ENCODE peak calls at places on chromosomes 1 and 21, in seven cellular contexts. One of them, this sample, is unnamed.

GRCh38 chr1:234933031-234933430 is 195.6 kb downstream of the TOMM20 start:
- DNase-seq in AG08395: no peak
- DNase-seq in T-helper 2 cell: no peak
- DNase-seq in heart left ventricle: no peak
- DNase-seq in putamen: no peak
- DNase-seq in ascending aorta: no peak
- DNase-seq in activated CD8-positive, alpha-beta memory T cell treated with anti-CD3 and anti-CD28 coated beads, Interleukin-2, amount 50 U/mL, for 48 hours: peak; percentile 51
- DNase-seq in this sample: no peak

GRCh38 chr1:30012455-30013440 is 710.6 kb downstream of the MATN1 start:
- DNase-seq in ascending aorta: no peak
- DNase-seq in heart left ventricle: no peak
- DNase-seq in AG08395: no peak
- DNase-seq in T-helper 2 cell: no peak
- DNase-seq in putamen: no peak
- DNase-seq in activated CD8-positive, alpha-beta memory T cell treated with anti-CD3 and anti-CD28 coated beads, Interleukin-2, amount 50 U/mL, for 48 hours: no peak
- DNase-seq in this sample: no peak

GRCh38 chr1:20411196-20411980 is 74.6 kb downstream of the CAMK2N1 start:
- DNase-seq in ascending aorta: no peak
- DNase-seq in AG08395: peak; percentile 98
- DNase-seq in putamen: no peak
- DNase-seq in activated CD8-positive, alpha-beta memory T cell treated with anti-CD3 and anti-CD28 coated beads, Interleukin-2, amount 50 U/mL, for 48 hours: peak; percentile 45
- DNase-seq in T-helper 2 cell: no peak
- DNase-seq in heart left ventricle: no peak
- DNase-seq in this sample: no peak

GRCh38 chr1:230823421-230823820 is 44.9 kb downstream of the C1orf198 start:
- DNase-seq in putamen: no peak
- DNase-seq in AG08395: no peak
- DNase-seq in ascending aorta: no peak
- DNase-seq in activated CD8-positive, alpha-beta memory T cell treated with anti-CD3 and anti-CD28 coated beads, Interleukin-2, amount 50 U/mL, for 48 hours: no peak
- DNase-seq in heart left ventricle: peak; percentile 68
- DNase-seq in T-helper 2 cell: no peak
- DNase-seq in this sample: peak; percentile 57

GRCh38 chr1:43586136-43586726 is 55.5 kb downstream of the PTPRF start:
- DNase-seq in ascending aorta: no peak
- DNase-seq in heart left ventricle: no peak
- DNase-seq in AG08395: no peak
- DNase-seq in T-helper 2 cell: no peak
- DNase-seq in putamen: no peak
- DNase-seq in activated CD8-positive, alpha-beta memory T cell treated with anti-CD3 and anti-CD28 coated beads, Interleukin-2, amount 50 U/mL, for 48 hours: no peak
- DNase-seq in this sample: no peak

GRCh38 chr1:203839081-203839480 is 22.3 kb upstream of the SNRPE start:
- DNase-seq in putamen: no peak
- DNase-seq in activated CD8-positive, alpha-beta memory T cell treated with anti-CD3 and anti-CD28 coated beads, Interleukin-2, amount 50 U/mL, for 48 hours: no peak
- DNase-seq in heart left ventricle: no peak
- DNase-seq in ascending aorta: no peak
- DNase-seq in AG08395: peak; percentile 14
- DNase-seq in T-helper 2 cell: no peak
- DNase-seq in this sample: no peak

GRCh38 chr1:111733183-111733995 is 5.8 kb downstream of the INKA2 start:
- DNase-seq in AG08395: peak; percentile 80
- DNase-seq in putamen: peak; percentile 37
- DNase-seq in ascending aorta: no peak
- DNase-seq in heart left ventricle: peak; percentile 84
- DNase-seq in activated CD8-positive, alpha-beta memory T cell treated with anti-CD3 and anti-CD28 coated beads, Interleukin-2, amount 50 U/mL, for 48 hours: peak; percentile 36
- DNase-seq in T-helper 2 cell: no peak
- DNase-seq in this sample: peak; percentile 85

GRCh38 chr21:45592208-45592619 is 50.0 kb upstream of the SLC19A1 start:
- DNase-seq in activated CD8-positive, alpha-beta memory T cell treated with anti-CD3 and anti-CD28 coated beads, Interleukin-2, amount 50 U/mL, for 48 hours: peak; percentile 75
- DNase-seq in T-helper 2 cell: no peak
- DNase-seq in AG08395: no peak
- DNase-seq in heart left ventricle: no peak
- DNase-seq in ascending aorta: no peak
- DNase-seq in putamen: peak; percentile 54
- DNase-seq in this sample: no peak

GRCh38 chr1:91546876-91547275 is 46.2 kb downstream of the CDC7 start:
- DNase-seq in AG08395: no peak
- DNase-seq in activated CD8-positive, alpha-beta memory T cell treated with anti-CD3 and anti-CD28 coated beads, Interleukin-2, amount 50 U/mL, for 48 hours: no peak
- DNase-seq in putamen: no peak
- DNase-seq in heart left ventricle: no peak
- DNase-seq in T-helper 2 cell: no peak
- DNase-seq in ascending aorta: no peak
- DNase-seq in this sample: no peak

GRCh38 chr1:109112056-109112651 is 1.8 kb upstream of the ELAPOR1 start:
- DNase-seq in ascending aorta: no peak
- DNase-seq in AG08395: peak; percentile 56
- DNase-seq in putamen: peak; percentile 61
- DNase-seq in T-helper 2 cell: no peak
- DNase-seq in activated CD8-positive, alpha-beta memory T cell treated with anti-CD3 and anti-CD28 coated beads, Interleukin-2, amount 50 U/mL, for 48 hours: no peak
- DNase-seq in heart left ventricle: no peak
- DNase-seq in this sample: no peak

GRCh38 chr1:167491586-167492408 is 26.5 kb downstream of the CD247 start:
- DNase-seq in AG08395: no peak
- DNase-seq in T-helper 2 cell: no peak
- DNase-seq in putamen: no peak
- DNase-seq in heart left ventricle: no peak
- DNase-seq in ascending aorta: no peak
- DNase-seq in activated CD8-positive, alpha-beta memory T cell treated with anti-CD3 and anti-CD28 coated beads, Interleukin-2, amount 50 U/mL, for 48 hours: no peak
- DNase-seq in this sample: no peak

GRCh38 chr1:178684542-178685000 is 40.5 kb upstream of the RALGPS2 start:
- DNase-seq in ascending aorta: no peak
- DNase-seq in AG08395: peak; percentile 84
- DNase-seq in putamen: no peak
- DNase-seq in T-helper 2 cell: no peak
- DNase-seq in activated CD8-positive, alpha-beta memory T cell treated with anti-CD3 and anti-CD28 coated beads, Interleukin-2, amount 50 U/mL, for 48 hours: no peak
- DNase-seq in heart left ventricle: no peak
- DNase-seq in this sample: no peak

GRCh38 chr1:206581571-206581981 is 30.7 kb downstream of the EIF2D start:
- DNase-seq in heart left ventricle: peak; percentile 71
- DNase-seq in ascending aorta: peak; percentile 25
- DNase-seq in T-helper 2 cell: peak; percentile 32
- DNase-seq in putamen: no peak
- DNase-seq in activated CD8-positive, alpha-beta memory T cell treated with anti-CD3 and anti-CD28 coated beads, Interleukin-2, amount 50 U/mL, for 48 hours: no peak
- DNase-seq in AG08395: no peak
- DNase-seq in this sample: no peak

GRCh38 chr21:45513741-45514310 is 28.4 kb downstream of the SLC19A1 start:
- DNase-seq in ascending aorta: no peak
- DNase-seq in T-helper 2 cell: no peak
- DNase-seq in activated CD8-positive, alpha-beta memory T cell treated with anti-CD3 and anti-CD28 coated beads, Interleukin-2, amount 50 U/mL, for 48 hours: no peak
- DNase-seq in putamen: no peak
- DNase-seq in heart left ventricle: no peak
- DNase-seq in AG08395: no peak
- DNase-seq in this sample: no peak

GRCh38 chr1:88655685-88656299 is 28.3 kb upstream of the PKN2 start:
- DNase-seq in AG08395: peak; percentile 24
- DNase-seq in ascending aorta: no peak
- DNase-seq in T-helper 2 cell: no peak
- DNase-seq in activated CD8-positive, alpha-beta memory T cell treated with anti-CD3 and anti-CD28 coated beads, Interleukin-2, amount 50 U/mL, for 48 hours: no peak
- DNase-seq in putamen: peak; percentile 11
- DNase-seq in heart left ventricle: no peak
- DNase-seq in this sample: no peak

GRCh38 chr1:147080671-147081394 is 91.4 kb downstream of the PRKAB2 start:
- DNase-seq in AG08395: no peak
- DNase-seq in ascending aorta: no peak
- DNase-seq in putamen: no peak
- DNase-seq in heart left ventricle: no peak
- DNase-seq in T-helper 2 cell: no peak
- DNase-seq in activated CD8-positive, alpha-beta memory T cell treated with anti-CD3 and anti-CD28 coated beads, Interleukin-2, amount 50 U/mL, for 48 hours: no peak
- DNase-seq in this sample: no peak

GRCh38 chr1:244783138-244783537 is 52.3 kb upstream of the COX20 start:
- DNase-seq in ascending aorta: no peak
- DNase-seq in T-helper 2 cell: no peak
- DNase-seq in activated CD8-positive, alpha-beta memory T cell treated with anti-CD3 and anti-CD28 coated beads, Interleukin-2, amount 50 U/mL, for 48 hours: no peak
- DNase-seq in heart left ventricle: no peak
- DNase-seq in putamen: no peak
- DNase-seq in AG08395: no peak
- DNase-seq in this sample: no peak

GRCh38 chr21:33839167-33839716 is 76.4 kb downstream of the ATP5PO start:
- DNase-seq in ascending aorta: no peak
- DNase-seq in putamen: no peak
- DNase-seq in heart left ventricle: no peak
- DNase-seq in T-helper 2 cell: no peak
- DNase-seq in activated CD8-positive, alpha-beta memory T cell treated with anti-CD3 and anti-CD28 coated beads, Interleukin-2, amount 50 U/mL, for 48 hours: no peak
- DNase-seq in AG08395: no peak
- DNase-seq in this sample: no peak

GRCh38 chr1:204647114-204647804 is 38.3 kb downstream of the LRRN2 start:
- DNase-seq in putamen: no peak
- DNase-seq in T-helper 2 cell: no peak
- DNase-seq in AG08395: peak; percentile 88
- DNase-seq in activated CD8-positive, alpha-beta memory T cell treated with anti-CD3 and anti-CD28 coated beads, Interleukin-2, amount 50 U/mL, for 48 hours: no peak
- DNase-seq in ascending aorta: no peak
- DNase-seq in heart left ventricle: no peak
- DNase-seq in this sample: no peak

GRCh38 chr1:231107600-231108326 is 54.1 kb upstream of the TRIM67 start:
- DNase-seq in AG08395: no peak
- DNase-seq in ascending aorta: no peak
- DNase-seq in T-helper 2 cell: no peak
- DNase-seq in putamen: no peak
- DNase-seq in activated CD8-positive, alpha-beta memory T cell treated with anti-CD3 and anti-CD28 coated beads, Interleukin-2, amount 50 U/mL, for 48 hours: no peak
- DNase-seq in heart left ventricle: no peak
- DNase-seq in this sample: no peak

GRCh38 chr1:100219879-100220278 is 29.8 kb downstream of the DBT start:
- DNase-seq in heart left ventricle: no peak
- DNase-seq in putamen: no peak
- DNase-seq in T-helper 2 cell: no peak
- DNase-seq in activated CD8-positive, alpha-beta memory T cell treated with anti-CD3 and anti-CD28 coated beads, Interleukin-2, amount 50 U/mL, for 48 hours: no peak
- DNase-seq in ascending aorta: no peak
- DNase-seq in AG08395: no peak
- DNase-seq in this sample: no peak

GRCh38 chr1:79982218-79982617 is 975.7 kb upstream of the ADGRL4 start:
- DNase-seq in AG08395: peak; percentile 67
- DNase-seq in putamen: peak; percentile 20
- DNase-seq in activated CD8-positive, alpha-beta memory T cell treated with anti-CD3 and anti-CD28 coated beads, Interleukin-2, amount 50 U/mL, for 48 hours: no peak
- DNase-seq in T-helper 2 cell: no peak
- DNase-seq in heart left ventricle: peak; percentile 74
- DNase-seq in ascending aorta: no peak
- DNase-seq in this sample: peak; percentile 78

GRCh38 chr1:150549496-150550221 is 451 bp downstream of the ADAMTSL4 start:
- DNase-seq in heart left ventricle: no peak
- DNase-seq in ascending aorta: no peak
- DNase-seq in putamen: no peak
- DNase-seq in T-helper 2 cell: no peak
- DNase-seq in activated CD8-positive, alpha-beta memory T cell treated with anti-CD3 and anti-CD28 coated beads, Interleukin-2, amount 50 U/mL, for 48 hours: no peak
- DNase-seq in AG08395: peak; percentile 64
- DNase-seq in this sample: no peak

This sample was measured in right atrium auricular region.